ENCODE peak calls at places on chromosomes 13 and 19, in five cellular contexts. One of them, this sample, is unnamed.

GRCh38 chr13:44668707-44669106 is 92.6 kb upstream of the TSC22D1 start:
- DNase-seq in MCF 10A: no peak
- DNase-seq in BJ: no peak
- DNase-seq in GM13977: no peak
- DNase-seq in upper lobe of left lung: no peak
- DNase-seq in this sample: no peak

GRCh38 chr13:113145496-113145895 is 13.0 kb upstream of the PROZ start:
- DNase-seq in MCF 10A: no peak
- DNase-seq in BJ: no peak
- DNase-seq in GM13977: no peak
- DNase-seq in upper lobe of left lung: no peak
- DNase-seq in this sample: no peak

GRCh38 chr13:113863511-113864302 is at the start of gene GAS6:
- DNase-seq in MCF 10A: peak
- DNase-seq in BJ: no peak
- DNase-seq in GM13977: peak
- DNase-seq in upper lobe of left lung: no peak
- DNase-seq in this sample: peak

GRCh38 chr19:44747739-44748425 is 626 bp upstream of the BCL3 start:
- DNase-seq in MCF 10A: peak
- DNase-seq in BJ: no peak
- DNase-seq in GM13977: no peak
- DNase-seq in upper lobe of left lung: peak
- DNase-seq in this sample: no peak

GRCh38 chr13:47415048-47415447 is 518.2 kb upstream of the HTR2A start:
- DNase-seq in MCF 10A: peak
- DNase-seq in BJ: no peak
- DNase-seq in GM13977: no peak
- DNase-seq in upper lobe of left lung: no peak
- DNase-seq in this sample: no peak

GRCh38 chr13:98476538-98476966 is 100.4 kb downstream of the STK24 start:
- DNase-seq in MCF 10A: peak
- DNase-seq in BJ: peak
- DNase-seq in GM13977: peak
- DNase-seq in upper lobe of left lung: peak
- DNase-seq in this sample: peak

GRCh38 chr19:42158926-42159325 is 26.7 kb upstream of the POU2F2 start:
- DNase-seq in MCF 10A: no peak
- DNase-seq in BJ: no peak
- DNase-seq in GM13977: no peak
- DNase-seq in upper lobe of left lung: no peak
- DNase-seq in this sample: no peak

GRCh38 chr13:39803156-39803555 is 147.7 kb downstream of the COG6 start:
- DNase-seq in MCF 10A: no peak
- DNase-seq in BJ: no peak
- DNase-seq in GM13977: no peak
- DNase-seq in upper lobe of left lung: no peak
- DNase-seq in this sample: no peak

GRCh38 chr19:56507446-56508281 is at the start of gene ZNF471:
- DNase-seq in MCF 10A: no peak
- DNase-seq in BJ: peak
- DNase-seq in GM13977: peak
- DNase-seq in upper lobe of left lung: peak
- DNase-seq in this sample: peak

GRCh38 chr13:28717170-28717569 is 1.6 kb downstream of the SLC46A3 start:
- DNase-seq in MCF 10A: peak
- DNase-seq in BJ: no peak
- DNase-seq in GM13977: no peak
- DNase-seq in upper lobe of left lung: no peak
- DNase-seq in this sample: no peak

GRCh38 chr19:56671613-56671994 is at the start of gene ZNF835:
- DNase-seq in MCF 10A: no peak
- DNase-seq in BJ: no peak
- DNase-seq in GM13977: peak
- DNase-seq in upper lobe of left lung: peak
- DNase-seq in this sample: peak

GRCh38 chr19:6125571-6125989 is 9.9 kb upstream of the ACSBG2 start:
- DNase-seq in MCF 10A: peak
- DNase-seq in BJ: no peak
- DNase-seq in GM13977: peak
- DNase-seq in upper lobe of left lung: peak
- DNase-seq in this sample: peak

GRCh38 chr13:21557995-21558394 is 46.0 kb downstream of the MICU2 start:
- DNase-seq in MCF 10A: peak
- DNase-seq in BJ: no peak
- DNase-seq in GM13977: no peak
- DNase-seq in upper lobe of left lung: no peak
- DNase-seq in this sample: no peak

GRCh38 chr19:51887522-51888498 is at the start of gene ZNF577:
- DNase-seq in MCF 10A: no peak
- DNase-seq in BJ: peak
- DNase-seq in GM13977: peak
- DNase-seq in upper lobe of left lung: peak
- DNase-seq in this sample: peak

GRCh38 chr19:3818479-3818878 is 32.3 kb upstream of the MATK start:
- DNase-seq in MCF 10A: peak
- DNase-seq in BJ: peak
- DNase-seq in GM13977: no peak
- DNase-seq in upper lobe of left lung: no peak
- DNase-seq in this sample: no peak

GRCh38 chr13:113959198-113959597 is 14.7 kb downstream of the C13orf46 start:
- DNase-seq in MCF 10A: no peak
- DNase-seq in BJ: no peak
- DNase-seq in GM13977: no peak
- DNase-seq in upper lobe of left lung: no peak
- DNase-seq in this sample: no peak

GRCh38 chr13:39329182-39329639 is 273.8 kb downstream of the LHFPL6 start:
- DNase-seq in MCF 10A: no peak
- DNase-seq in BJ: no peak
- DNase-seq in GM13977: no peak
- DNase-seq in upper lobe of left lung: no peak
- DNase-seq in this sample: no peak

GRCh38 chr13:77548095-77548494 is 12.6 kb downstream of the SCEL start:
- DNase-seq in MCF 10A: no peak
- DNase-seq in BJ: no peak
- DNase-seq in GM13977: no peak
- DNase-seq in upper lobe of left lung: no peak
- DNase-seq in this sample: no peak

GRCh38 chr19:1262687-1263123 is 6.4 kb upstream of the CIRBP start:
- DNase-seq in MCF 10A: no peak
- DNase-seq in BJ: no peak
- DNase-seq in GM13977: no peak
- DNase-seq in upper lobe of left lung: no peak
- DNase-seq in this sample: no peak

GRCh38 chr19:1259873-1260748 is 9.0 kb upstream of the CIRBP start:
- DNase-seq in MCF 10A: peak
- DNase-seq in BJ: no peak
- DNase-seq in GM13977: peak
- DNase-seq in upper lobe of left lung: no peak
- DNase-seq in this sample: no peak

GRCh38 chr19:43132696-43133095 is 50.2 kb upstream of the PSG2 start:
- DNase-seq in MCF 10A: no peak
- DNase-seq in BJ: no peak
- DNase-seq in GM13977: no peak
- DNase-seq in upper lobe of left lung: no peak
- DNase-seq in this sample: no peak

GRCh38 chr19:4343845-4344713 is 717 bp downstream of the MPND start:
- DNase-seq in MCF 10A: no peak
- DNase-seq in BJ: no peak
- DNase-seq in GM13977: peak
- DNase-seq in upper lobe of left lung: no peak
- DNase-seq in this sample: peak

GRCh38 chr13:101231751-101232428 is 184.4 kb downstream of the NALCN start:
- DNase-seq in MCF 10A: peak
- DNase-seq in BJ: no peak
- DNase-seq in GM13977: no peak
- DNase-seq in upper lobe of left lung: no peak
- DNase-seq in this sample: no peak

GRCh38 chr13:39119422-39119821 is 81.2 kb downstream of the NHLRC3 start:
- DNase-seq in MCF 10A: no peak
- DNase-seq in BJ: no peak
- DNase-seq in GM13977: no peak
- DNase-seq in upper lobe of left lung: no peak
- DNase-seq in this sample: no peak

GRCh38 chr19:2579678-2580280 is 103.9 kb downstream of the GADD45B start:
- DNase-seq in MCF 10A: no peak
- DNase-seq in BJ: no peak
- DNase-seq in GM13977: no peak
- DNase-seq in upper lobe of left lung: no peak
- DNase-seq in this sample: no peak
- TF ChIP-seq CTCF in MCF 10A: no peak
- TF ChIP-seq CTCF in BJ: no peak
- TF ChIP-seq CTCF in GM13977: no peak
- TF ChIP-seq CTCF in upper lobe of left lung: no peak
- TF ChIP-seq CTCF in this sample: no peak

GRCh38 chr19:28710278-28710677 is 502.7 kb downstream of the UQCRFS1 start:
- DNase-seq in MCF 10A: peak
- DNase-seq in BJ: no peak
- DNase-seq in GM13977: no peak
- DNase-seq in upper lobe of left lung: no peak
- DNase-seq in this sample: no peak
- TF ChIP-seq CTCF in MCF 10A: peak
- TF ChIP-seq CTCF in BJ: peak
- TF ChIP-seq CTCF in GM13977: peak
- TF ChIP-seq CTCF in upper lobe of left lung: peak
- TF ChIP-seq CTCF in this sample: peak

DNA sequence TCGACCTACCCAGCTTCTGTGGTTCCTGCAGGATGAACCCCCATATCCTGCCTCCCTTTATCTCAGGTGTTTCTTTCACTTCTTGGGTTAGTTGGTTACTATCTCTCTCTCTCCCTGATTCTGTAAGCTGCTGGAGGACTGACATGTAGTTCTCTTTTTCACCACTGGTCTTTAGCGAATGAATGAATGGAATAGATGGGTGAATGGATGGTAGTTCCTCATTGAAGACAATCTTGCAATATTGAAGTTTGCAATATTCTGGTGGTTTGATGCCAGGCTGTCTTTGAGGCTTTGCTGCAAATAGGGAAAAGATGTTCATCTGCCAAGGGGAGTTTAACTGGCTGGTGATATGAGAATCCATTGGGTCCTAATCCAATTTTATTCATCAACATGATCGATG is 120.2 kb downstream of the UBL3 start:
- DNase-seq in MCF 10A: no peak
- DNase-seq in BJ: no peak
- DNase-seq in GM13977: no peak
- DNase-seq in upper lobe of left lung: no peak
- DNase-seq in this sample: no peak
- TF ChIP-seq CTCF in MCF 10A: no peak
- TF ChIP-seq CTCF in BJ: no peak
- TF ChIP-seq CTCF in GM13977: no peak
- TF ChIP-seq CTCF in upper lobe of left lung: no peak
- TF ChIP-seq CTCF in this sample: no peak

DNA sequence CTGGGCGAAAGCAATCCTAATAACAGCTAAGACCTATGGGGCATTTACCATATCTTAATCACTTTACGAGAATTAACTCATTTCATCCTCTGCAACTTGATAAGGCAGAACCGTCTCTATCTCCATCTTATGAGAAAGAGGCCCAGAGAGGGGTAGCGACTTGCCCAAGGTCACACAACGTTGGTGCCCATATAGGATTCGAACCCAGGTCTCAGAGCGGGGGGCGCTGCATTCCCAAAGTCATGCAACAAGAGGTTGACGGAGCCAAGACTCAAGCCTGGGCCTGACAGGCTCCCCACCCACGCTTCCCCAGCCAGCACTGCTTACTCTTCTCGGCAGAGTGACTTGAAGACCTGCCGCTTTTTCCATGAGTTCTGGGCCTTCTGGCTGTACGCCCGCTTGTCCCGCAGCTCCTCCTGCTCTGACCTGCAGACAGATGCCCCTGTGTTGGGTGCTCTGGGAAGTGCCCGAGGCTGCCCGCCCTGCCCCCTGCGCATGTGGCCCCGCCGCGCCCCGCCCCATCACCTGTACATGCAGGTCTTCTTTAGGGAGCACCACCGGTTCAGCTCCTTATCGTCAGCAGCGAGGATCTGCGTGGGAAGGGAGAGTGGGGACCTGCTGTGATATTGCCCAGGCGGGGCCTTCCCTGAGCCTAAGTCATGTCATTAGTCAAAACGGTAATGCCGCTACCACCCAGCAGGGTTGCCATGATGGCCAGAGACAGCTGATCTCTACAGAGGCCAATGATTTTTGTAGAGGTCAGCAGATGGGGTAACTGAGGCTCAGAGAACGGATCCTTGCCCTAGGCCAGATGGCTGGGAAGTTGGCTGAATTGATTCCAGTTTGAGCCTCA is 10.8 kb downstream of the KRI1 start:
- DNase-seq in MCF 10A: no peak
- DNase-seq in BJ: no peak
- DNase-seq in GM13977: peak
- DNase-seq in upper lobe of left lung: no peak
- DNase-seq in this sample: no peak
- TF ChIP-seq CTCF in MCF 10A: no peak
- TF ChIP-seq CTCF in BJ: no peak
- TF ChIP-seq CTCF in GM13977: no peak
- TF ChIP-seq CTCF in upper lobe of left lung: no peak
- TF ChIP-seq CTCF in this sample: no peak

GRCh38 chr13:52450793-52451116 is 321 bp upstream of the VPS36 start:
- DNase-seq in MCF 10A: no peak
- DNase-seq in BJ: no peak
- DNase-seq in GM13977: no peak
- DNase-seq in upper lobe of left lung: no peak
- DNase-seq in this sample: no peak
- TF ChIP-seq CTCF in MCF 10A: no peak
- TF ChIP-seq CTCF in BJ: no peak
- TF ChIP-seq CTCF in GM13977: no peak
- TF ChIP-seq CTCF in upper lobe of left lung: peak
- TF ChIP-seq CTCF in this sample: no peak

DNA sequence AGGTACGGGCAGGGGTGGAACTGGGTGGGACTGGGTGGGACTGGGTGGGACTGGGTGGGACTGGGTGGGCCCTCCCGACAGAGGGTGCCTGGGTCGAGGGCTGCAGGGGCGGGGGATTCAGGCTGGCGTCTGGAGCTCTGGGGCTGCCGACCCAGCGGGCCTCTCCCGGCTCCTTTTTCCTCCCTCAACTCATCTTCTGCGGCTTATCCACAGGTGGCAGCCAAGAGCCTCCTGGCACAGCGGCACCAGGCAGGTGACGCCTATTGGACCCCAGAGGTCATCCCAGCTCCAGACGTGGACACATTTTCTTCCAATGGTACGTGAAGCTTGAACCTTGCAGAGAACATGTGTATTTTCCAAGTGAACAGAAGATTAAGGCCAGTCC is 533 bp downstream of the ZNF544 start:
- DNase-seq in MCF 10A: peak
- DNase-seq in BJ: no peak
- DNase-seq in GM13977: no peak
- DNase-seq in upper lobe of left lung: no peak
- DNase-seq in this sample: no peak
- TF ChIP-seq CTCF in MCF 10A: peak
- TF ChIP-seq CTCF in BJ: peak
- TF ChIP-seq CTCF in GM13977: peak
- TF ChIP-seq CTCF in upper lobe of left lung: no peak
- TF ChIP-seq CTCF in this sample: peak

DNA sequence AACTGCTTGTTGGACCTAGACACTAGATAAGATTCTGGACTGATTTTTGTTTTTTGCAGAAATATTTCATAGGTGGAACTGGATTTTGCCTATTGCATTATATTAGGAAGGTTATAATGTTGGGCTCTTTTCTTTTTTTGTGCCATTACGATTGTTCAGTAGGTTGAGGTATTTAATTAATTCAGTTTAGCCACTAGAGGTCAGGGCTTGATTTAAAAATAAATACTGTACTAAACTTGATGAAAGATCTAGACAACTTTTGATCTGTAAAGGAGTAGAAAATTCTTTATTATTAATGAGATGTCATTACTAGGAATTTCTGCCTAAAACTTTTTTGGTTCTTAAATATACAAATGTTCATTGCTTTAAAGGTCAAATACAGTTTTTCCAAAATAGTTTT is 15.2 kb upstream of the SUPT20H start:
- DNase-seq in MCF 10A: peak
- DNase-seq in BJ: peak
- DNase-seq in GM13977: no peak
- DNase-seq in upper lobe of left lung: no peak
- DNase-seq in this sample: no peak
- TF ChIP-seq CTCF in MCF 10A: peak
- TF ChIP-seq CTCF in BJ: peak
- TF ChIP-seq CTCF in GM13977: peak
- TF ChIP-seq CTCF in upper lobe of left lung: peak
- TF ChIP-seq CTCF in this sample: no peak